ENCODE peak calls at places on chromosomes 13 and 19, in nine cellular contexts. Z is WTC11; C is stimulated activated naive CD8-positive, alpha-beta T cell treated with anti-CD3 and anti-CD28 coated beads, Interleukin-15, Interleukin-2, amounts not matched to agents 100 U/mL and 50 U/mL, for 24 hours; D is activated naive CD4-positive, alpha-beta T cell treated with anti-CD3 and anti-CD28 coated beads for 36 hours; V is Caki2; B is EH; P is posterior cingulate gyrus; I is CD8-positive, alpha-beta T cell; J is B cell. H is an unnamed sample.

GRCh38 chr19:9144920-9145319 is 4.7 kb downstream of the ZNF317 start:
- DNase-seq in Z (no peak), C (no peak), D (no peak), V (no peak), B (peak; percentile 9), P (no peak), I (no peak), J (no peak), H (no peak)

GRCh38 chr13:95451656-95452055 is 100.9 kb upstream of the CLDN10 start:
- DNase-seq in Z (no peak), C (no peak), D (no peak), V (no peak), B (no peak), P (no peak), I (no peak), J (no peak), H (no peak)

GRCh38 chr13:33075996-33076395 is 59.8 kb downstream of the KL start:
- DNase-seq in Z (no peak), C (no peak), D (no peak), V (no peak), B (no peak), P (no peak), I (no peak), J (no peak), H (no peak)

GRCh38 chr13:39970177-39970846 is 314.9 kb downstream of the COG6 start:
- DNase-seq in Z (no peak), C (no peak), D (no peak), V (no peak), B (no peak), P (no peak), I (no peak), J (no peak), H (no peak)

GRCh38 chr19:33437351-33438015 is 64.0 kb downstream of the CEBPG start:
- DNase-seq in Z (no peak), C (no peak), D (no peak), V (peak; percentile 19), B (no peak), P (peak; percentile 27), I (no peak), J (no peak), H (no peak)

GRCh38 chr19:7705387-7706187 is 3.7 kb upstream of the FCER2 start:
- DNase-seq in Z (no peak), C (peak; percentile 86), D (peak; percentile 94), V (no peak), B (no peak), P (no peak), I (peak; percentile 86), J (peak; percentile 82), H (peak; percentile 54)

GRCh38 chr19:39833464-39834286 is at the start of gene DYRK1B:
- DNase-seq in Z (peak; percentile 96), C (peak; percentile 96), D (peak; percentile 98), V (peak; percentile 97), B (peak; percentile 95), P (peak; percentile 99), I (peak; percentile 98), J (peak; percentile 99), H (peak; percentile 98)

GRCh38 chr19:35013820-35014754 is 14.0 kb downstream of the GRAMD1A start:
- DNase-seq in Z (no peak), C (no peak), D (peak; percentile 70), V (no peak), B (no peak), P (no peak), I (peak; percentile 85), J (peak; percentile 44), H (peak; percentile 63)

GRCh38 chr19:33197591-33198000 is 3.5 kb downstream of the LRP3 start:
- DNase-seq in Z (no peak), C (no peak), D (no peak), V (no peak), B (no peak), P (no peak), I (no peak), J (no peak), H (no peak)

GRCh38 chr19:48513289-48514122 is 1.9 kb upstream of the LMTK3 start:
- DNase-seq in Z (peak; percentile 83), C (peak; percentile 73), D (peak; percentile 83), V (peak; percentile 58), B (peak; percentile 73), P (peak; percentile 95), I (peak; percentile 78), J (peak; percentile 87), H (peak; percentile 79)

GRCh38 chr13:79936368-79937136 is 404.4 kb downstream of the SPRY2 start:
- DNase-seq in Z (no peak), C (no peak), D (no peak), V (peak; percentile 96), B (peak; percentile 100), P (peak; percentile 49), I (no peak), J (no peak), H (no peak)

H was measured in stimulated activated naive CD4-positive, alpha-beta T cell.